ENCODE peak calls at places on chromosomes 7 and 10, in six cellular contexts. One of them, this sample, is unnamed.

GRCh38 chr10:132904169-132904813 is 38.1 kb downstream of the CFAP46 start:
- DNase-seq in CD14-positive monocyte: peak
- DNase-seq in prostate gland: no peak
- DNase-seq in foreskin keratinocyte: no peak
- DNase-seq in HFF-Myc: peak
- DNase-seq in sigmoid colon: peak
- DNase-seq in this sample: peak

GRCh38 chr10:114404171-114405010 is at the start of gene AFAP1L2:
- DNase-seq in CD14-positive monocyte: no peak
- DNase-seq in HFF-Myc: no peak
- DNase-seq in sigmoid colon: peak
- DNase-seq in foreskin keratinocyte: no peak
- DNase-seq in prostate gland: no peak
- DNase-seq in this sample: peak

GRCh38 chr10:125035136-125035535 is 93.2 kb downstream of the ZRANB1 start:
- DNase-seq in CD14-positive monocyte: no peak
- DNase-seq in HFF-Myc: peak
- DNase-seq in sigmoid colon: no peak
- DNase-seq in foreskin keratinocyte: peak
- DNase-seq in prostate gland: no peak
- DNase-seq in this sample: peak

GRCh38 chr10:131658476-131659110 is 242.2 kb upstream of the PPP2R2D start:
- DNase-seq in prostate gland: no peak
- DNase-seq in sigmoid colon: peak
- DNase-seq in CD14-positive monocyte: no peak
- DNase-seq in foreskin keratinocyte: no peak
- DNase-seq in HFF-Myc: no peak
- DNase-seq in this sample: no peak

GRCh38 chr10:69237528-69238159 is 17.5 kb downstream of the HKDC1 start:
- DNase-seq in CD14-positive monocyte: peak
- DNase-seq in sigmoid colon: peak
- DNase-seq in prostate gland: peak
- DNase-seq in HFF-Myc: peak
- DNase-seq in foreskin keratinocyte: peak
- DNase-seq in this sample: peak

GRCh38 chr10:89238956-89239713 is 12.4 kb downstream of the LIPA start:
- DNase-seq in prostate gland: no peak
- DNase-seq in sigmoid colon: no peak
- DNase-seq in foreskin keratinocyte: no peak
- DNase-seq in CD14-positive monocyte: no peak
- DNase-seq in HFF-Myc: no peak
- DNase-seq in this sample: no peak

GRCh38 chr7:102991540-102992214 is 78.9 kb downstream of the LRRC17 start:
- DNase-seq in prostate gland: peak
- DNase-seq in CD14-positive monocyte: no peak
- DNase-seq in HFF-Myc: peak
- DNase-seq in foreskin keratinocyte: peak
- DNase-seq in sigmoid colon: no peak
- DNase-seq in this sample: peak

GRCh38 chr7:134058980-134059379 is 68.2 kb upstream of the LRGUK start:
- DNase-seq in CD14-positive monocyte: no peak
- DNase-seq in foreskin keratinocyte: no peak
- DNase-seq in prostate gland: no peak
- DNase-seq in sigmoid colon: no peak
- DNase-seq in HFF-Myc: no peak
- DNase-seq in this sample: no peak

GRCh38 chr7:105769951-105770628 is 106.3 kb downstream of the ATXN7L1 start:
- DNase-seq in sigmoid colon: peak
- DNase-seq in foreskin keratinocyte: no peak
- DNase-seq in CD14-positive monocyte: no peak
- DNase-seq in HFF-Myc: no peak
- DNase-seq in prostate gland: no peak
- DNase-seq in this sample: no peak

GRCh38 chr7:66213637-66214036 is 8.5 kb downstream of the TPST1 start:
- DNase-seq in sigmoid colon: no peak
- DNase-seq in foreskin keratinocyte: no peak
- DNase-seq in HFF-Myc: no peak
- DNase-seq in prostate gland: no peak
- DNase-seq in CD14-positive monocyte: no peak
- DNase-seq in this sample: no peak

GRCh38 chr7:2010551-2011265 is 222.0 kb downstream of the MAD1L1 start:
- DNase-seq in HFF-Myc: no peak
- DNase-seq in prostate gland: no peak
- DNase-seq in foreskin keratinocyte: no peak
- DNase-seq in CD14-positive monocyte: peak
- DNase-seq in sigmoid colon: peak
- DNase-seq in this sample: no peak

GRCh38 chr7:48887500-48887899 is 36.8 kb upstream of the CDC14C start:
- DNase-seq in CD14-positive monocyte: no peak
- DNase-seq in sigmoid colon: no peak
- DNase-seq in HFF-Myc: no peak
- DNase-seq in foreskin keratinocyte: peak
- DNase-seq in prostate gland: no peak
- DNase-seq in this sample: peak

GRCh38 chr7:113915991-113916390 is 2.8 kb downstream of the PPP1R3A start:
- DNase-seq in foreskin keratinocyte: no peak
- DNase-seq in prostate gland: no peak
- DNase-seq in sigmoid colon: no peak
- DNase-seq in CD14-positive monocyte: no peak
- DNase-seq in HFF-Myc: no peak
- DNase-seq in this sample: no peak

GRCh38 chr10:29120216-29120615 is 168.7 kb upstream of the LYZL1 start:
- DNase-seq in HFF-Myc: no peak
- DNase-seq in foreskin keratinocyte: peak
- DNase-seq in sigmoid colon: no peak
- DNase-seq in prostate gland: no peak
- DNase-seq in CD14-positive monocyte: no peak
- DNase-seq in this sample: peak

GRCh38 chr7:5596046-5596895 is 172.6 kb upstream of the TNRC18 start:
- DNase-seq in prostate gland: peak
- DNase-seq in foreskin keratinocyte: peak
- DNase-seq in CD14-positive monocyte: peak
- DNase-seq in HFF-Myc: peak
- DNase-seq in sigmoid colon: peak
- DNase-seq in this sample: peak

GRCh38 chr7:157019718-157020451 is 9.4 kb upstream of the MNX1 start:
- DNase-seq in sigmoid colon: no peak
- DNase-seq in prostate gland: no peak
- DNase-seq in foreskin keratinocyte: no peak
- DNase-seq in CD14-positive monocyte: no peak
- DNase-seq in HFF-Myc: no peak
- DNase-seq in this sample: no peak

GRCh38 chr10:123149568-123150228 is 1.8 kb downstream of the HMX2 start:
- DNase-seq in CD14-positive monocyte: no peak
- DNase-seq in sigmoid colon: no peak
- DNase-seq in prostate gland: no peak
- DNase-seq in HFF-Myc: no peak
- DNase-seq in foreskin keratinocyte: no peak
- DNase-seq in this sample: no peak

DNA sequence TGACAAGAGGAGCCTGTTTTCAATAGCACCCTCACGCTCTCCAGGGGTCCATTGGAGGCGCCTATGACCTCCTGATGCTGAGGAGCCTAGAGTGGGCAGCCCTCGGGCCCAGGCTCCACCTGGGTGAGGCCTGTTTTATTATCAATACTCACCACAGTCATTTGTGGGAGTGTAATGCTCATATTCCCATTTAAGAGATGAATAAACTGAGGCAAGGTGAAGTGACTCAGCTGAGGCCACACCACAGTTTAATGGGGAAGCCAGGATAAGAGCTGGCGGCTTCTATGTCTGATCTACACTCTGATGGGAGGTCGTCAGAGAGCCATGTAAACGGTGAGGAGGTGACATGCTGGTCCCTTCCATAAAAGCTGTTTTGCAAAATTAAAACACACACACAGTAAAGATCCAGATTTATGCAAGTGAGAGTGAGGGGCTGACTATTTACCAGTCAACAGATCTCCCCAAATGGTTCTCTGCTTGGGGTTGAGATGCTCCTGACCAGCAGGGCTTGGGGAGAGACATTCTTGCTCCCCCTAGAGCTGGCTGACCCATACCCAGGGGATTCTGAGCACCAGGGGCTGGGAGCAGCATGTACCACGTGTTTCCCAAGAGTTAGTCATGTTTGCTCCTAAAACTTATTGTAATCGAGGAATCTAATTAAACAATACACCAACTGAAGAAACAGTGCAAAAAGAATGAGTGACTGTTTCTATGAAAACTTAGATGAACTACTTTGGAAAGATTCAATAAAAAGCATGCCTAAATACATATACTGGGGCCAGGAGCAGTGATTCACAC is 81.0 kb upstream of the INSIG1 start:
- DNase-seq in sigmoid colon: peak
- DNase-seq in HFF-Myc: no peak
- DNase-seq in CD14-positive monocyte: no peak
- DNase-seq in prostate gland: no peak
- DNase-seq in foreskin keratinocyte: no peak
- DNase-seq in this sample: no peak
- TF ChIP-seq CTCF in sigmoid colon: no peak
- TF ChIP-seq CTCF in HFF-Myc: no peak
- TF ChIP-seq CTCF in CD14-positive monocyte: no peak
- TF ChIP-seq CTCF in prostate gland: no peak
- TF ChIP-seq CTCF in foreskin keratinocyte: no peak
- TF ChIP-seq CTCF in this sample: no peak

GRCh38 chr7:128219646-128220045 is 21.4 kb upstream of the LEP start:
- DNase-seq in HFF-Myc: no peak
- DNase-seq in prostate gland: no peak
- DNase-seq in CD14-positive monocyte: no peak
- DNase-seq in foreskin keratinocyte: no peak
- DNase-seq in sigmoid colon: peak
- DNase-seq in this sample: no peak

GRCh38 chr7:128217030-128217805 is 23.9 kb upstream of the LEP start:
- DNase-seq in prostate gland: no peak
- DNase-seq in CD14-positive monocyte: peak
- DNase-seq in HFF-Myc: no peak
- DNase-seq in foreskin keratinocyte: peak
- DNase-seq in sigmoid colon: peak
- DNase-seq in this sample: peak

GRCh38 chr7:128215281-128215680 is 25.8 kb upstream of the LEP start:
- DNase-seq in HFF-Myc: no peak
- DNase-seq in CD14-positive monocyte: no peak
- DNase-seq in prostate gland: no peak
- DNase-seq in sigmoid colon: no peak
- DNase-seq in foreskin keratinocyte: peak
- DNase-seq in this sample: no peak

GRCh38 chr7:128215739-128216138 is 25.3 kb upstream of the LEP start:
- DNase-seq in sigmoid colon: peak
- DNase-seq in foreskin keratinocyte: no peak
- DNase-seq in prostate gland: no peak
- DNase-seq in HFF-Myc: no peak
- DNase-seq in CD14-positive monocyte: no peak
- DNase-seq in this sample: no peak

DNA sequence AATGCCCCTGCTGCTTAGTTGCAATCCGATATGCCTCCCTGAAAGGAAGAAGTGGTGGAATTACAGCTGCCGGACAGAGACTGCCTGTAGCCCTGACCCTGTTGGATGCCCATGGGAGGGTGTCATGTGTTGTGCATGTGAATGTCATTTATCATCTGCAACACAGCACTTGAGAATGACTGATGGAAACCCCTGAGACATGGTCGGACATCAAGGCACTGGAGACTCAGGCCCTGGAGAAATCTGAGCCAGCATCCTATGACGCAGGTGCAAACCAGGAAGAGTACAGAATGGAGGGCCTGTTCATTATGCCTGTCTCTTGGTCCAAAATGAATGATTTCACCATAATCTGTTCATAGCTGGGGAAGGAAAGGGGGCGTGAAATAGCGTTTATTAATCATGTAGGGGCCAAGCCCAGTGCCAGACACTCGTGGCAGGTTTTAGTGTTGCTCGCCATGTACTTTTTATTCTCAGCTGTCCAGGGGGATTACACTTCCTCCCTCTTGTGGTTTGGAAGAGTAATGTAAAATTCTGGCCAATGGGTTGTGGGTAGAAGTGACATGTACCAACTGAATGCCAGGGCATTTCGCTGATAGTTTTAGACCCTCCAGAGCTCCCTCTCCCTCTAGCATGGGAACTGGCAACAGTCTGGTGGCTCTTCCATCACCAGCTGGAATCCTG is 23.0 kb upstream of the LEP start:
- DNase-seq in prostate gland: no peak
- DNase-seq in foreskin keratinocyte: no peak
- DNase-seq in sigmoid colon: peak
- DNase-seq in HFF-Myc: no peak
- DNase-seq in CD14-positive monocyte: no peak
- DNase-seq in this sample: no peak
- TF ChIP-seq CTCF in prostate gland: no peak
- TF ChIP-seq CTCF in foreskin keratinocyte: peak
- TF ChIP-seq CTCF in sigmoid colon: no peak
- TF ChIP-seq CTCF in HFF-Myc: peak
- TF ChIP-seq CTCF in CD14-positive monocyte: peak
- TF ChIP-seq CTCF in this sample: no peak

DNA sequence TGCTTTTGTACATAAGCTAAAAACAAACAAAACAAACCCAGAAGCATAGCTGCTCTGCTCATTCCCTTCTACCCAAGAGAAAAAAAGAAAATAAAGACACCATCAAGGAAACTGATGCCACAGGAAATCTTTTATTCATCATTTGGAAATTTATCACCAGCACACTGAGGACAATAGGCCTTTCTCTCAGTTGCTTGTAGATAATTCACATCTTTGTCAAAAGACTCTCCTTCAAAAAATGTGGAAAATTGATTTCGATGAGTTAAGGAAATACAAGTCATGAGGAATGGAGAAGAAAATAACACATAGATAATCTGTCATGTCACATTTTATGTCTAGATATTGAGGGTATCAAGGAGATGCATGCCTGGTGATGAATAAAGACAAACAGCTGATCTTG is 53.5 kb downstream of the ZNF37A start:
- DNase-seq in foreskin keratinocyte: no peak
- DNase-seq in sigmoid colon: no peak
- DNase-seq in HFF-Myc: no peak
- DNase-seq in prostate gland: no peak
- DNase-seq in CD14-positive monocyte: no peak
- DNase-seq in this sample: no peak
- TF ChIP-seq CTCF in foreskin keratinocyte: no peak
- TF ChIP-seq CTCF in sigmoid colon: no peak
- TF ChIP-seq CTCF in HFF-Myc: no peak
- TF ChIP-seq CTCF in prostate gland: no peak
- TF ChIP-seq CTCF in CD14-positive monocyte: no peak
- TF ChIP-seq CTCF in this sample: no peak

DNA sequence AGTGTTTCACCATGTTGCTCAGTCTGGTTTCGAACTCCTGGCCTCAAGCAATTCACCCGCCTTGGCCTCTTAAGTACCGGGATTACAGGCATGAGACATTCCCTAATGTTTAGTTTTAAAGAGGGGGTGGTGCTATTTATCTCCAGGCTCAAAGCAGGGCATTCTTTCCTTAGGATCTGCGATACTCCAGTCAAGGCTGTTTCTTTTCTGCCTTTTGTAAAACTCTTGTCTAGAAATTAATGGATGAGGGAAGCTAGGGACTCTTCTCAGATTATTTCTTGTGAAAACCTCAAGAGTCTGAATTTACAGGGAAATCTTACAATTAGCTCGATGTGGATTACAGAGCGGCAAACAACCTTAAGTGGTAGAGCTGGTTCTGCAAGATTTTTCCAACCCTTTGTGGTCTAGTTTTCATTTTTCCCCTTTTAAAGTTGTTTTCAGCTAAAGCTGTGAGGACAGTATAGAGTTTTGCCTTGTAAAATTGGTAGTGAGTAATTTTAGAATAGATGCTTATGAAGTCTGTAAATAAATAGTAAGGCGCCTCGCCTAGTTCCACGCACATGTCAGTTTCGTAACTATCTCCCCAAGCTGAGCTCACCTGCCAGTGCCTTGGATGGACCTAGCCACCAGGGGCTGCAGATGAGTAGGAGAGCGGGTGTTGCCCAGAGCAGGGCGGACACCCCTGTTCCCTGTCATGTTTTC is 53.1 kb downstream of the CUX1 start:
- DNase-seq in foreskin keratinocyte: peak
- DNase-seq in prostate gland: peak
- DNase-seq in sigmoid colon: no peak
- DNase-seq in HFF-Myc: no peak
- DNase-seq in CD14-positive monocyte: no peak
- DNase-seq in this sample: peak
- TF ChIP-seq CTCF in foreskin keratinocyte: peak
- TF ChIP-seq CTCF in prostate gland: no peak
- TF ChIP-seq CTCF in sigmoid colon: no peak
- TF ChIP-seq CTCF in HFF-Myc: no peak
- TF ChIP-seq CTCF in CD14-positive monocyte: no peak
- TF ChIP-seq CTCF in this sample: peak